ENCODE peak calls at places on chromosomes 5 and 9, in ten cellular contexts. E is A549, Y is left ventricle myocardium inferior, T is bronchial epithelial cell, W is neural progenitor cell, D is fibroblast of mammary gland, M is gastrocnemius medialis, R is uterus, G is suprapubic skin, I is IMR-90. O is an unnamed sample.

GRCh38 chr5:72494700-72495124 is 12.5 kb downstream of the ZNF366 start:
- DNase-seq in D (peak), E (no peak), I (no peak), R (no peak), G (no peak), M (peak), T (peak), Y (no peak), W (no peak), O (no peak)

GRCh38 chr9:36140086-36141084 is 3.9 kb downstream of the GLIPR2 start:
- DNase-seq in T (no peak), M (no peak), R (no peak), I (no peak), Y (no peak), D (no peak), W (no peak), G (no peak), E (no peak), O (no peak)

GRCh38 chr9:99235874-99236627 is 14.0 kb downstream of the SEC61B start:
- DNase-seq in M (no peak), T (no peak), W (no peak), G (no peak), I (no peak), R (no peak), E (no peak), Y (no peak), D (no peak), O (no peak)

GRCh38 chr5:113065626-113066025 is 89.0 kb downstream of the DCP2 start:
- DNase-seq in I (no peak), M (no peak), Y (no peak), D (no peak), E (no peak), T (no peak), G (no peak), R (no peak), W (no peak), O (no peak)

GRCh38 chr9:21836437-21837161 is 34.2 kb downstream of the MTAP start:
- DNase-seq in R (no peak), Y (no peak), M (peak), E (no peak), W (no peak), T (peak), G (no peak), D (peak), I (peak), O (peak)

GRCh38 chr9:126357074-126357473 is 30.4 kb downstream of the MVB12B start:
- DNase-seq in I (no peak), T (peak), W (no peak), M (no peak), Y (no peak), G (no peak), E (no peak), R (no peak), D (no peak), O (no peak)

GRCh38 chr5:176891331-176891958 is 7.7 kb downstream of the HK3 start:
- DNase-seq in T (no peak), R (no peak), W (no peak), Y (no peak), G (no peak), D (no peak), E (no peak), I (no peak), M (no peak), O (no peak)

GRCh38 chr5:149265559-149265958 is 6.1 kb upstream of the AFAP1L1 start:
- DNase-seq in I (peak), R (no peak), G (no peak), E (peak), W (no peak), T (peak), M (no peak), Y (no peak), D (peak), O (peak)

GRCh38 chr5:132427285-132428146 is 58.0 kb downstream of the SLC22A5 start:
- DNase-seq in E (no peak), M (peak), D (no peak), I (no peak), T (no peak), G (no peak), R (no peak), Y (peak), W (no peak), O (no peak)

DNA sequence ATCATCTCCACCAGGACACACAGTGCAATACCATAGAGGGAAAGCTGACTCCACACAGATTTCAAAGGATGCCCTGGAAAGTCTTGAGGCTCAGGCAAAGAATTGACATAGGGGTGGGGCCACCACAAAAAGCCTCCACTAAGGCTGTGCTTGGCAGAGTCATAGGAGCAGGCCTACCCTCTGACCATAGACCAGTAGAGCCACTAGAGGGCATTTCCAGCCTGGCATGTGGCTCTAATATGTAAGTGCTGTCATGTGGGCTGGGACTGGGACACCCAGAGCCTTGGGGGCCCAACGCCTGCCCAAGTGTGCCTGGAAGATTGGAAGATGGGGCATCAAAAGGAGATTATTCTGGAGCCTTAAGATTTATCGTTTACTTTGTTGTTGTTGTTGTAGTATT is 726.0 kb downstream of the DNAH5 start:
- DNase-seq in E (peak), W (peak), R (no peak), M (no peak), T (peak), Y (no peak), G (no peak), I (no peak), D (no peak), O (no peak)
- TF ChIP-seq CTCF in E (no peak), W (peak), R (no peak), M (no peak), T (peak), Y (no peak), G (no peak), I (peak), D (no peak), O (peak)

DNA sequence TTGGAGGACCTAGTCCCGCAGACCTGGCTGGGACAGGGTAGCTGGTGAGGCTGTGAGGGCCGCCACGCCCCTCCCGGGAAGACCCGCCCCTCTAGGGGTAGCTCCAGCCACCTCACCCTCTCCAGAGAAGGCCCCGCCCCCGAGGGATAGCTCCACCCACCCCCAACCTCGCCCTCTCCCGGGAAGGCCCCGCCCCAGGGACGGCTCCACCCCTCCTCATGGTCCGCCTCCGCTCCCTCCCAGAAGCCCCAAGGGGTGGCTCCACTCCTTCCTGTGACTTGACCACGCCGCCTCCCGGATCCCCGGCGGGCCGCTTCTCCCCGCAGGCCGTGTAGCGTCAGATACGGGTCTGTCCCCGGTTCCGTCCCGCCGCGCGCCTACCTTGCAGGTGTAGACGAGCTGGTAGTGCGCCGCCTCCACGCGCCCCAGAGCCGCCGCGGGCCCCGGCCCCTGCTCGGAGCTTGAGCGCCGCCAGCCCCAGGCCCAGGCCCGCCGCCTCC is 388 bp downstream of the DNLZ start:
- DNase-seq in E (peak), D (peak), G (peak), M (peak), R (peak), I (peak), W (peak), T (peak), Y (peak), O (peak)
- H3K4me3 ChIP-seq in E (peak), D (peak), G (peak), M (peak), R (peak), I (peak), W (peak), T (peak), Y (peak), O (peak)

GRCh38 chr5:82244854-82245635 is 33.1 kb downstream of the RPS23 start:
- DNase-seq in T (no peak), R (no peak), D (no peak), G (no peak), I (no peak), E (no peak), Y (no peak), W (no peak), M (no peak), O (no peak)
- TF ChIP-seq CTCF in T (no peak), R (no peak), D (no peak), G (no peak), I (no peak), E (no peak), Y (no peak), W (peak), M (no peak), O (no peak)

GRCh38 chr5:7398596-7399260 is 2.8 kb downstream of the ADCY2 start:
- DNase-seq in R (no peak), D (no peak), Y (no peak), M (peak), T (no peak), G (no peak), I (no peak), W (no peak), E (no peak), O (no peak)
- H3K4me3 ChIP-seq in R (no peak), D (no peak), Y (no peak), M (peak), T (no peak), G (no peak), I (no peak), W (no peak), E (no peak), O (no peak)

O was measured in astrocyte of the spinal cord.